ENCODE peak calls at places on chromosomes 6 and 20, in eight cellular contexts. B is sigmoid colon, U is suprapubic skin, L is GM12892, A is transverse colon, G is HepG2, I is stomach, T is GM12878. X is an unnamed sample.

GRCh38 chr20:57458400-57459160 is 66.4 kb downstream of the CTCFL start:
- DNase-seq in L (no peak), T (no peak), G (no peak), U (no peak), B (peak), A (no peak), I (peak), X (no peak)

GRCh38 chr20:33811763-33812672 is 870 bp downstream of the CHMP4B start:
- DNase-seq in A (peak), I (peak), B (peak), L (no peak), U (no peak), T (no peak), G (peak), X (no peak)

GRCh38 chr20:7703436-7703835 is 236.8 kb downstream of the HAO1 start:
- DNase-seq in L (no peak), G (no peak), T (no peak), U (no peak), A (no peak), B (no peak), I (no peak), X (no peak)

GRCh38 chr6:4008324-4009047 is 70.5 kb downstream of the FAM217A start:
- DNase-seq in G (peak), A (no peak), T (no peak), I (no peak), L (no peak), B (no peak), U (no peak), X (no peak)

GRCh38 chr6:4265740-4266139 is 130.4 kb upstream of the ECI2 start:
- DNase-seq in G (no peak), I (no peak), A (no peak), B (no peak), T (no peak), L (no peak), U (no peak), X (no peak)

GRCh38 chr20:13953227-13953626 is 37.2 kb downstream of the SEL1L2 start:
- DNase-seq in B (no peak), I (no peak), L (no peak), G (peak), A (no peak), T (no peak), U (no peak), X (no peak)

GRCh38 chr6:43460032-43460431 is 4.7 kb upstream of the DLK2 start:
- DNase-seq in B (no peak), T (no peak), L (no peak), U (no peak), G (no peak), I (no peak), A (no peak), X (no peak)

GRCh38 chr20:44180814-44181213 is 6.2 kb downstream of the JPH2 start:
- DNase-seq in A (peak), U (no peak), G (no peak), T (no peak), I (no peak), L (no peak), B (peak), X (no peak)

GRCh38 chr6:135411339-135411738 is 86.2 kb downstream of the AHI1 start:
- DNase-seq in G (peak), A (no peak), I (no peak), U (no peak), B (no peak), L (no peak), T (no peak), X (no peak)

GRCh38 chr6:39901670-39902069 is 32.6 kb downstream of the MOCS1 start:
- DNase-seq in U (peak), A (no peak), G (no peak), I (no peak), B (peak), L (no peak), T (no peak), X (no peak)

GRCh38 chr6:157717266-157717870 is 105.7 kb upstream of the SNX9 start:
- DNase-seq in L (no peak), U (no peak), I (no peak), B (no peak), G (no peak), A (peak), T (no peak), X (no peak)

GRCh38 chr6:163711615-163712568 is 297.4 kb downstream of the QKI start:
- DNase-seq in U (peak), L (peak), G (peak), I (no peak), A (peak), T (peak), B (peak), X (no peak)

GRCh38 chr6:26249959-26250805 is 114.8 kb upstream of the BTN3A2 start:
- DNase-seq in L (no peak), I (peak), A (peak), T (peak), G (peak), B (peak), U (peak), X (no peak)

GRCh38 chr6:13445005-13445743 is 42.2 kb downstream of the GFOD1 start:
- DNase-seq in T (no peak), G (no peak), U (no peak), L (no peak), A (peak), B (peak), I (peak), X (no peak)

GRCh38 chr20:39433461-39433860 is 471.3 kb downstream of the DHX35 start:
- DNase-seq in L (no peak), I (no peak), T (no peak), G (no peak), B (no peak), U (no peak), A (no peak), X (no peak)

GRCh38 chr6:142819603-142820335 is 125.2 kb downstream of the HIVEP2 start:
- DNase-seq in U (no peak), L (no peak), A (no peak), B (no peak), I (no peak), T (peak), G (no peak), X (no peak)

GRCh38 chr6:155528982-155529453 is 73.4 kb upstream of the NOX3 start:
- DNase-seq in B (no peak), L (no peak), I (no peak), A (no peak), T (no peak), U (no peak), G (peak), X (no peak)
- TF ChIP-seq POLR2AphosphoS5 in B (no peak), L (no peak), I (peak), A (no peak), T (no peak), U (no peak), G (no peak), X (no peak)

DNA sequence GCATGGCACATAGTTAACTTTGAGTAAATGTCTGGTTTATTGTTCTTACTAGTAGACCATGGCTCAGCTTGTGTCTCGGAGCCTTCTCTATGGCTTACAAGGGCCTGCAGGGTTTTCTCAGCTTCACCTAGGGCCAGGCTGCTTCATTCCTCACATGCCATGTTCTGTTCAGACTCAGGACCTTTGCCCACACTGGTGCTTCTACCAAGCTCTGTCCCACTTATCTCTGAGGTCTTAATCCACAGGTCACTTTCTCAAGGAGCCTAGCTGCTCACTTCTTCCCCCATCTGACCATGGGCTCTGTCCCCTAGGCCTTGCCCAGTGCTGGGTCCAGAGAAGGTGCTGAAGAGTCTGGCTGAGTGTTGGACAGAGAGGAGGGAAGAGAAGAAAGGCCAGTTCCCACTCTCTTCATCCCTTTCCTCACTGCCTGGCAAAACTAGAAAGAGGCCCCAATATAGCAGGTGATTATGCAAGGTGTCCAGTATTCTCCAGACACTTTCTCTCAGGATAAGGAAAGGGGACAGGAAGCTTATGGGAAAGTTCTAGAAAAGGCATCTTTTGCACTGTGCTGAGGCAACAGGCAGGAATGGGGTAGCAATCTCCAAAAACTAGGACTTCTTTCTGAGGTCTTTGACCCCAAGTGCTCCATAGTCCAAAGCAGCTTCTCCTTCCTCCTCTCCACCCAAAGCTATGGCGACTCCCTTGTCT is 40.0 kb downstream of the COX4I2 start:
- DNase-seq in G (no peak), A (no peak), U (no peak), B (no peak), T (no peak), L (no peak), I (no peak), X (no peak)
- TF ChIP-seq POLR2A in G (no peak), A (no peak), U (no peak), B (no peak), T (no peak), L (no peak), I (no peak), X (no peak)

GRCh38 chr6:22770042-22770441 is 200.7 kb downstream of the HDGFL1 start:
- DNase-seq in L (no peak), T (no peak), B (no peak), A (no peak), U (no peak), G (no peak), I (no peak), X (no peak)
- TF ChIP-seq POLR2AphosphoS5 in L (no peak), T (no peak), B (no peak), A (no peak), U (no peak), G (no peak), I (no peak), X (no peak)

GRCh38 chr6:150895898-150896632 is 30.6 kb downstream of the MTHFD1L start:
- DNase-seq in B (peak), T (no peak), L (no peak), U (peak), I (no peak), G (no peak), A (no peak), X (no peak)

GRCh38 chr6:150894935-150895686 is 29.6 kb downstream of the MTHFD1L start:
- DNase-seq in T (peak), I (no peak), G (peak), L (no peak), A (no peak), U (peak), B (peak), X (no peak)

GRCh38 chr6:150897400-150897943 is 32.0 kb downstream of the MTHFD1L start:
- DNase-seq in T (peak), A (no peak), U (peak), G (no peak), B (peak), I (no peak), L (no peak), X (no peak)

GRCh38 chr6:150891886-150892485 is 26.5 kb downstream of the MTHFD1L start:
- DNase-seq in G (peak), A (peak), B (peak), L (no peak), I (peak), U (peak), T (peak), X (no peak)

GRCh38 chr6:150894191-150894744 is 28.8 kb downstream of the MTHFD1L start:
- DNase-seq in G (no peak), A (no peak), I (no peak), B (no peak), L (no peak), U (peak), T (no peak), X (no peak)
- TF ChIP-seq POLR2A in G (no peak), A (no peak), I (no peak), B (no peak), L (no peak), U (no peak), T (no peak), X (no peak)

DNA sequence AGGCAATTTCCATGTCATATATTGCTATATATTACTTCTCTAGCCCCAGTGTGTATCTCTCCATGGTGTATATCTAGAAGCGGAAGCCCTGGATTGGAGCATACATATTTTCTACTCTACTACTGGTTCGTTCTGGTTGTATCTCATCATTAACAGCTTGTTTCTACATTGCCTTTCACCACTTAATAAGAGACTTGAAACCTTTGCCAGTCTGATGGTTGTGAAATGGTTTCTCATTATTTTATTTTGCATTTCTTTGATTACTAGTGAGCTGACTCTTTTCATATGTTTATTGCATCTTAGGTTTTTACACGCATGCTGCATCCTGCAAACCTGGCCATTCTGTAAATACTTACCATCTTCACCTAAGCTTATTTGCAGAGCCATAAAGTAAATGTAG is 3.6 kb downstream of the DSTN start:
- DNase-seq in G (no peak), I (no peak), L (no peak), U (no peak), A (no peak), B (no peak), T (no peak), X (no peak)
- TF ChIP-seq POLR2AphosphoS5 in G (no peak), I (no peak), L (no peak), U (no peak), A (no peak), B (no peak), T (no peak), X (no peak)

DNA sequence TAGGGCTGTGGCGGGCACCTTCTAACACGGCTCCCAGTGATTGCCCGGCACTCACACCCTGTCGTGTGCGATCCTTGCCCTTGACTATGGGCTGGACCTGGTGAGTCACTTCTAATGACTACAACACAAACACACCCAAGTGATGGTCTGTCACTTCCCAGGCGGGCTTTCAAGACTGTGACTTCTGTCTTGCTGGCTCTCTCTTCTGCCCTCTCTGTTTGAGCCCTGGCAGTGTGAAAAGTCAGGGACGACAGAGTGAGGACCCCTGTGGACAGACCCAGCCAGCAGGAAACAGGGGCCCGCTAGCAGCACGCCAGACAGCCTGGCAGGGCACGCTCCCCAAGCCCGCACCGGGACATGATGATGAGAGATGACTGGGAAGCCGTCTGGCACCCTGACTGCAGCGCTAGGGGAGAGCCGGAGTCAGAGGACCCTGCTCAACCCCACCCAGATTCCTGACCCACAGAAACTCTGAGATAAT is 43.0 kb downstream of the KIF16B start:
- DNase-seq in I (peak), U (no peak), B (no peak), G (peak), T (no peak), A (peak), L (no peak), X (no peak)
- TF ChIP-seq POLR2A in I (no peak), U (no peak), B (no peak), G (no peak), T (no peak), A (peak), L (no peak), X (no peak)